ENCODE peak calls at places on chromosomes 5 and 9, in nine cellular contexts. R is GM10248; I is stimulated activated CD8-positive, alpha-beta memory T cell treated with anti-CD3 and anti-CD28 coated beads, Interleukin-2, amount 100 ng/mL, for 48 hours; B is activated CD4-positive, alpha-beta T cell treated with anti-CD3 and anti-CD28 coated beads for 48 hours; O is fibroblast of lung; P is activated CD4-positive, alpha-beta memory T cell treated with anti-CD3 and anti-CD28 coated beads for 36 hours; U is neuronal stem cell; L is effector memory CD8-positive, alpha-beta T cell; M is activated naive CD8-positive, alpha-beta T cell treated with anti-CD3 and anti-CD28 coated beads for 36 hours. Z is an unnamed sample.

GRCh38 chr5:35826056-35826455 is 30.6 kb upstream of the IL7R start:
- DNase-seq in U (no peak), L (no peak), I (no peak), B (no peak), R (no peak), M (no peak), O (no peak), P (no peak), Z (no peak)

GRCh38 chr9:32942755-32943460 is 58.5 kb downstream of the APTX start:
- DNase-seq in B (no peak), I (no peak), M (no peak), U (no peak), O (no peak), L (no peak), P (no peak), R (no peak), Z (no peak)

GRCh38 chr5:116864157-116864837 is 289.7 kb upstream of the SEMA6A start:
- DNase-seq in M (no peak), I (no peak), B (no peak), R (no peak), L (no peak), P (no peak), O (peak), U (peak), Z (no peak)

GRCh38 chr5:126645132-126645531 is 44.4 kb downstream of the PHAX start:
- DNase-seq in L (no peak), R (no peak), P (no peak), M (no peak), O (no peak), I (no peak), B (no peak), U (no peak), Z (no peak)

GRCh38 chr9:127208416-127208815 is 56.2 kb upstream of the GARNL3 start:
- DNase-seq in L (no peak), B (no peak), P (no peak), O (no peak), U (no peak), M (no peak), R (no peak), I (no peak), Z (no peak)

GRCh38 chr5:151005187-151005974 is 15.0 kb upstream of the GPX3 start:
- DNase-seq in L (no peak), I (no peak), P (no peak), U (no peak), O (no peak), R (no peak), B (no peak), M (no peak), Z (no peak)

GRCh38 chr9:97905228-97905627 is 17.1 kb downstream of the TRMO start:
- DNase-seq in B (peak), R (no peak), M (peak), O (no peak), I (no peak), U (no peak), P (peak), L (peak), Z (no peak)

GRCh38 chr9:131410051-131410491 is 16.2 kb downstream of the PRRC2B start:
- DNase-seq in O (peak), P (peak), B (peak), R (no peak), L (peak), M (peak), U (no peak), I (no peak), Z (no peak)

GRCh38 chr5:169697976-169698375 is 60.9 kb downstream of the DOCK2 start:
- DNase-seq in P (no peak), U (no peak), L (no peak), O (no peak), B (no peak), I (no peak), R (no peak), M (no peak), Z (no peak)

GRCh38 chr9:108297025-108297424 is 558.8 kb downstream of the ACTL7B start:
- DNase-seq in U (no peak), P (no peak), I (no peak), B (no peak), O (peak), R (no peak), M (no peak), L (no peak), Z (peak)

GRCh38 chr5:89313804-89314588 is 431.0 kb upstream of the MEF2C start:
- DNase-seq in R (peak), U (no peak), B (peak), L (no peak), M (peak), O (peak), I (no peak), P (no peak), Z (no peak)

GRCh38 chr9:89869774-89870173 is 265.0 kb downstream of the GADD45G start:
- DNase-seq in B (no peak), U (no peak), L (no peak), I (no peak), M (no peak), R (no peak), O (no peak), P (no peak), Z (peak)

GRCh38 chr9:104831681-104832080 is 67.8 kb downstream of the NIPSNAP3B start:
- DNase-seq in R (no peak), I (no peak), B (no peak), P (no peak), L (no peak), M (no peak), O (peak), U (no peak), Z (no peak)

GRCh38 chr5:14424011-14424685 is 157.4 kb upstream of the OTULINL start:
- DNase-seq in I (no peak), B (peak), P (peak), U (no peak), L (no peak), R (no peak), M (peak), O (peak), Z (no peak)

GRCh38 chr9:95819636-95820035 is 55.9 kb upstream of the ERCC6L2 start:
- DNase-seq in O (no peak), B (no peak), M (no peak), L (no peak), I (no peak), P (no peak), U (no peak), R (no peak), Z (no peak)

GRCh38 chr5:10524376-10525123 is 39.3 kb upstream of the ANKRD33B start:
- DNase-seq in L (no peak), M (no peak), U (no peak), B (no peak), R (no peak), I (no peak), O (peak), P (no peak), Z (no peak)

Z was measured in lower lobe of right lung.